ENCODE peak calls at places on chromosomes 1 and 21, in four cellular contexts. U is H1, F is trophoblast cell, C is neuronal stem cell. P is an unnamed sample.
A peak's percentile ranks its signal among the peaks of the same experiment; 100 is the strongest.

GRCh38 chr21:34670962-34671348 is 2.2 kb downstream of the CLIC6 start:
- DNase-seq in F (no peak), U (no peak), C (no peak), P (no peak)

GRCh38 chr1:244841274-244841927 is 5.9 kb downstream of the COX20 start:
- DNase-seq in C (no peak), F (no peak), U (no peak), P (no peak)

GRCh38 chr1:203178083-203178482 is 2.5 kb upstream of the MYBPH start:
- DNase-seq in F (no peak), U (no peak), C (peak; percentile 45), P (peak; percentile 33)

GRCh38 chr1:5915587-5916571 is 76.3 kb downstream of the NPHP4 start:
- DNase-seq in C (no peak), U (no peak), F (peak; percentile 53), P (peak; percentile 52)

GRCh38 chr1:247376659-247377058 is 39.3 kb upstream of the NLRP3 start:
- DNase-seq in C (peak; percentile 63), F (no peak), U (peak; percentile 84), P (no peak)

GRCh38 chr1:20485527-20486456 is at the start of gene CAMK2N1:
- DNase-seq in U (no peak), C (peak; percentile 53), F (peak; percentile 81), P (peak; percentile 78)

GRCh38 chr1:154479764-154480421 is 22.1 kb upstream of the TDRD10 start:
- DNase-seq in F (peak; percentile 97), C (peak; percentile 86), U (no peak), P (peak; percentile 90)

GRCh38 chr1:31879981-31880608 is 58.1 kb downstream of the PTP4A2 start:
- DNase-seq in C (no peak), F (no peak), U (no peak), P (no peak)

GRCh38 chr21:14785679-14786078 is 239.6 kb upstream of the SAMSN1 start:
- DNase-seq in U (no peak), F (no peak), C (no peak), P (no peak)

GRCh38 chr1:233470738-233471499 is 143.0 kb upstream of the KCNK1 start:
- DNase-seq in F (no peak), C (no peak), U (no peak), P (no peak)

GRCh38 chr1:21761052-21761451 is 21.9 kb downstream of the USP48 start:
- DNase-seq in U (no peak), C (no peak), F (no peak), P (peak; percentile 62)

GRCh38 chr1:34740161-34740875 is 14.5 kb upstream of the GJB5 start:
- DNase-seq in C (no peak), U (no peak), F (peak; percentile 66), P (no peak)

GRCh38 chr1:158113759-158114127 is 67.0 kb upstream of the CD1D start:
- DNase-seq in U (no peak), C (no peak), F (no peak), P (no peak)

GRCh38 chr1:214285622-214286440 is 4.9 kb downstream of the SMYD2 start:
- DNase-seq in F (no peak), U (no peak), C (no peak), P (no peak)

GRCh38 chr1:179447489-179447888 is 81.7 kb downstream of the AXDND1 start:
- DNase-seq in U (no peak), C (no peak), F (peak; percentile 63), P (no peak)

GRCh38 chr1:8746554-8746953 is 70.9 kb downstream of the RERE start:
- DNase-seq in U (no peak), F (no peak), C (no peak), P (no peak)

GRCh38 chr1:9107156-9107555 is 21.7 kb downstream of the GPR157 start:
- DNase-seq in C (no peak), U (no peak), F (no peak), P (no peak)

GRCh38 chr21:25496825-25497482 is 110.3 kb downstream of the MRPL39 start:
- DNase-seq in C (no peak), U (no peak), F (no peak), P (no peak)

GRCh38 chr1:232868793-232869491 is 63.7 kb downstream of the MAP10 start:
- DNase-seq in F (peak; percentile 76), U (no peak), C (no peak), P (peak; percentile 73)

GRCh38 chr1:114234408-114235119 is 80.9 kb upstream of the SYT6 start:
- DNase-seq in U (no peak), F (no peak), C (no peak), P (no peak)

GRCh38 chr1:2310332-2311183 is 80.8 kb downstream of the MORN1 start:
- DNase-seq in F (no peak), U (no peak), C (no peak), P (no peak)

GRCh38 chr1:234980224-234980656 is 148.4 kb downstream of the TOMM20 start:
- DNase-seq in U (no peak), C (no peak), F (peak; percentile 50), P (no peak)

GRCh38 chr1:226875641-226876295 is 5.4 kb downstream of the PSEN2 start:
- DNase-seq in U (no peak), F (peak; percentile 29), C (no peak), P (no peak)

GRCh38 chr1:226211181-226211580 is 12.3 kb upstream of the MIXL1 start:
- DNase-seq in U (no peak), C (no peak), F (no peak), P (no peak)

GRCh38 chr1:211925016-211925415 is 94.5 kb upstream of the LPGAT1 start:
- DNase-seq in F (no peak), U (no peak), C (no peak), P (no peak)

GRCh38 chr1:104476126-104476525 is 726.4 kb downstream of the AMY1C start:
- DNase-seq in U (no peak), F (no peak), C (no peak), P (peak; percentile 7)

GRCh38 chr1:112717263-112717662 is 2.1 kb upstream of the PPM1J start:
- DNase-seq in C (no peak), U (no peak), F (no peak), P (no peak)

GRCh38 chr1:4853930-4854329 is 199.5 kb downstream of the AJAP1 start:
- DNase-seq in C (no peak), F (no peak), U (no peak), P (no peak)

GRCh38 chr1:219304227-219305226 is 130.8 kb downstream of the LYPLAL1 start:
- DNase-seq in U (no peak), F (peak; percentile 73), C (no peak), P (no peak)
- H3K27ac ChIP-seq in U (no peak overlapping the region), F (no peak overlapping the region), C (no peak overlapping the region), P (no peak overlapping the region)

GRCh38 chr21:44704636-44705001 is 6.8 kb downstream of the TSPEAR start:
- DNase-seq in F (no peak), U (no peak), C (no peak), P (no peak)

GRCh38 chr21:44708213-44708865 is 3.0 kb downstream of the TSPEAR start:
- DNase-seq in F (no peak), C (no peak), U (no peak), P (no peak)

GRCh38 chr21:44706706-44707615 is 4.4 kb downstream of the TSPEAR start:
- DNase-seq in U (no peak), F (no peak), C (no peak), P (no peak)

GRCh38 chr21:44703731-44704635 is 7.0 kb downstream of the KRTAP10-12 start:
- DNase-seq in F (no peak), U (no peak), C (no peak), P (no peak)

GRCh38 chr21:44706026-44706705 is 5.2 kb downstream of the TSPEAR start:
- DNase-seq in C (no peak), U (no peak), F (no peak), P (no peak)
- H2BK12ac ChIP-seq in C (peak overlapping the region; percentile 95), U (peak overlapping the region; percentile 100), F (no peak overlapping the region), P (no peak overlapping the region)

GRCh38 chr1:198643001-198643400 is 4.2 kb downstream of the PTPRC start:
- DNase-seq in F (no peak), C (no peak), U (no peak), P (no peak)
- H3K4me3 ChIP-seq in F (no peak overlapping the region), C (no peak overlapping the region), U (no peak overlapping the region), P (no peak overlapping the region)

GRCh38 chr1:221856188-221857093 is 114.6 kb upstream of the DUSP10 start:
- DNase-seq in F (no peak), C (no peak), U (no peak), P (peak; percentile 24)
- H3K27ac ChIP-seq in F (no peak overlapping the region), C (no peak overlapping the region), U (no peak overlapping the region), P (no peak overlapping the region)

GRCh38 chr1:186609183-186609582 is 71.0 kb downstream of the PTGS2 start:
- DNase-seq in U (no peak), C (no peak), F (peak; percentile 62), P (no peak)

DNA sequence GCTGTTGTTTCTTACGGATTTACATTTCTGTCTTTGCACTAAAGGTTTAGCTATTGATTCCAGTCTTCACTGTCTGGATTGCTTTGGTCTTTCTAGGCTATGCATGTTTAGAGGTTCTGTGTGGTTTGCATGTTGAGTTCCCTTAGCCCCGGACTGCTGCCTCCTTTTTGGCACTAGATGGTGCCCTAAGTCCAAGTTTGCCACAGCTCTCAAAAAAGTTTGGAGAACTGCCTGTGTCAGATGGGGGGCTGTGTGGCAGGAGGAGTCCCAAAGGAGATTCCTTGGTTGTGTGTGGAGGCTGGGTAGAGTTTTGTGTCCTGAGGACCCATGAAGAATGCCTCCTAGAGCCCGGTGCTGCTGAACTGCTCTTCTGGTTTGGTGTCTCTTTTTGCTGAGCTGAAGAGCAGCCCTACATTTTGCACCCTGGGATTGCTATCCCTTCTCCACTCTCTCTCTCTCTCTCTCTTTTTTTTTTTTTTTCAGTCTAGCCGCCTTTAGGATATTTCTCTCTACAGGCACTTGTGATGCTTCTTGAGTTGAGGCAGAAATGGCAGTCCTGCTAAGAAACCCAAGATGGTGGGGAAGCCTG is 74.4 kb downstream of the PTGS2 start:
- DNase-seq in F (peak; percentile 58), C (peak; percentile 50), U (peak; percentile 41), P (peak; percentile 71)
- H2BK12ac ChIP-seq in F (no peak overlapping the region), C (no peak overlapping the region), U (no peak overlapping the region), P (no peak overlapping the region)

GRCh38 chr1:39639333-39640130 is at the start of gene HEYL:
- DNase-seq in C (peak; percentile 70), U (peak; percentile 44), F (peak; percentile 32), P (peak; percentile 74)
- H3K4me3 ChIP-seq in C (peak within 1 kb of the TSS; percentile 91), U (peak within 1 kb of the TSS; percentile 76), F (no peak within 1 kb of the TSS), P (peak within 1 kb of the TSS; percentile 56)

DNA sequence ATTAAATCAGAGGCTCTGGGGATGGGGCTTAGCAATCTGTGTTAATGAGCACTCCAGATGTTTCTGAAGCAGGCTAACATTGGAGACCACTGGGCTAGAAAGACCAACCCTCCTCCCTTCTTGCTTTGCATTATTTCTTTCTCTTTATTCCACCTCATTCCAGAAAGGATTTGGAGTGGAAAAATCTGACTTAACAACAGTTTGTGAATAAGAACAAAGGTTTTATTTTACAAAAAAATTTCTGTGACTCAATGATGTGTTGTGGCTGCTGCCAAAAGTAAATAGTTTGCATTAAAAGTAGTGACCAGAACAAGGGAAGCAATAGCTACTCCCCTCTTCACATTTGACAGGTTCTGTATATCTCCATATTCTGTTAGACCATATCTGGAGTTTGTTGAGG is 79.4 kb downstream of the TGFB2 start:
- DNase-seq in F (no peak), C (no peak), U (no peak), P (no peak)
- H3K27ac ChIP-seq in F (no peak overlapping the region), C (no peak overlapping the region), U (no peak overlapping the region), P (no peak overlapping the region)